ENCODE peak calls at places on chromosomes 3 and 15, in seven cellular contexts. L, W, V, R, F, K and S are unnamed samples.
A peak's percentile ranks its signal among the peaks of the same experiment; 100 is the strongest.

GRCh38 chr15:85689729-85690128 is 105.0 kb downstream of the KLHL25 start:
- DNase-seq in W (peak; percentile 56), F (peak; percentile 49), K (no peak), L (peak; percentile 64), V (peak; percentile 43), R (peak; percentile 60), S (no peak)

GRCh38 chr3:123478314-123478713 is 29.4 kb upstream of the ADCY5 start:
- DNase-seq in V (no peak), K (no peak), F (no peak), L (no peak), W (no peak), R (no peak), S (no peak)

GRCh38 chr15:84685304-84685703 is 27.3 kb upstream of the NMB start:
- DNase-seq in W (peak; percentile 13), L (peak; percentile 87), R (no peak), F (peak; percentile 91), K (peak; percentile 82), V (no peak), S (no peak)

GRCh38 chr3:112671930-112672715 is 31.2 kb upstream of the CCDC80 start:
- DNase-seq in K (peak; percentile 64), F (peak; percentile 92), W (no peak), R (no peak), L (peak; percentile 92), V (no peak), S (peak; percentile 84)

GRCh38 chr15:40100947-40101905 is 7.5 kb downstream of the BMF start:
- DNase-seq in L (no peak), R (no peak), W (no peak), K (no peak), V (no peak), F (no peak), S (no peak)

GRCh38 chr3:101829066-101829830 is 20.1 kb upstream of the NFKBIZ start:
- DNase-seq in R (peak; percentile 85), W (peak; percentile 66), V (no peak), L (peak; percentile 82), F (peak; percentile 70), K (no peak), S (no peak)

GRCh38 chr3:115428825-115429224 is 194.5 kb upstream of the GAP43 start:
- DNase-seq in F (peak; percentile 42), W (no peak), L (peak; percentile 37), K (peak; percentile 9), R (no peak), V (no peak), S (no peak)

GRCh38 chr3:185082149-185082548 is 70.7 kb downstream of the C3orf70 start:
- DNase-seq in F (no peak), W (no peak), R (no peak), V (no peak), K (no peak), L (no peak), S (peak; percentile 19)

GRCh38 chr3:99950921-99951320 is 133.3 kb downstream of the CMSS1 start:
- DNase-seq in L (no peak), W (no peak), F (no peak), K (no peak), R (no peak), V (no peak), S (no peak)

GRCh38 chr15:99578809-99579208 is 13.0 kb downstream of the MEF2A start:
- DNase-seq in L (no peak), V (no peak), W (no peak), K (no peak), F (no peak), R (no peak), S (no peak)

GRCh38 chr3:36591959-36592358 is 172.4 kb downstream of the DCLK3 start:
- DNase-seq in F (peak; percentile 28), K (peak; percentile 6), L (peak; percentile 33), R (no peak), V (no peak), W (no peak), S (peak; percentile 10)

GRCh38 chr15:68580026-68580882 is 1.5 kb downstream of the CORO2B start:
- DNase-seq in K (no peak), F (no peak), R (no peak), L (peak; percentile 41), V (no peak), W (no peak), S (no peak)

GRCh38 chr3:23992051-23992628 is 47.1 kb downstream of the NR1D2 start:
- DNase-seq in F (no peak), R (no peak), L (peak; percentile 53), V (no peak), K (no peak), W (no peak), S (no peak)

GRCh38 chr15:27328616-27329015 is 357.6 kb downstream of the GABRG3 start:
- DNase-seq in K (no peak), R (no peak), W (no peak), L (peak; percentile 1), V (no peak), F (no peak), S (no peak)

GRCh38 chr15:42582569-42583235 is 7.3 kb downstream of the STARD9 start:
- DNase-seq in L (no peak), W (no peak), V (no peak), F (no peak), K (no peak), R (no peak), S (no peak)

GRCh38 chr3:154018100-154018696 is 103.0 kb upstream of the ARHGEF26 start:
- DNase-seq in V (peak; percentile 1), K (peak; percentile 45), F (peak; percentile 39), L (peak; percentile 40), W (peak; percentile 19), R (no peak), S (no peak)

GRCh38 chr3:106619-107018 is 89.9 kb upstream of the CHL1 start:
- DNase-seq in V (no peak), K (no peak), R (no peak), L (no peak), F (no peak), W (no peak), S (no peak)

GRCh38 chr3:96430019-96430541 is 384.3 kb upstream of the EPHA6 start:
- DNase-seq in F (no peak), R (no peak), K (no peak), V (no peak), L (no peak), W (no peak), S (no peak)

GRCh38 chr3:163368168-163368567 is 1710.1 kb downstream of the SI start:
- DNase-seq in R (no peak), V (no peak), F (peak; percentile 28), K (peak; percentile 3), W (no peak), L (no peak), S (no peak)

DNA sequence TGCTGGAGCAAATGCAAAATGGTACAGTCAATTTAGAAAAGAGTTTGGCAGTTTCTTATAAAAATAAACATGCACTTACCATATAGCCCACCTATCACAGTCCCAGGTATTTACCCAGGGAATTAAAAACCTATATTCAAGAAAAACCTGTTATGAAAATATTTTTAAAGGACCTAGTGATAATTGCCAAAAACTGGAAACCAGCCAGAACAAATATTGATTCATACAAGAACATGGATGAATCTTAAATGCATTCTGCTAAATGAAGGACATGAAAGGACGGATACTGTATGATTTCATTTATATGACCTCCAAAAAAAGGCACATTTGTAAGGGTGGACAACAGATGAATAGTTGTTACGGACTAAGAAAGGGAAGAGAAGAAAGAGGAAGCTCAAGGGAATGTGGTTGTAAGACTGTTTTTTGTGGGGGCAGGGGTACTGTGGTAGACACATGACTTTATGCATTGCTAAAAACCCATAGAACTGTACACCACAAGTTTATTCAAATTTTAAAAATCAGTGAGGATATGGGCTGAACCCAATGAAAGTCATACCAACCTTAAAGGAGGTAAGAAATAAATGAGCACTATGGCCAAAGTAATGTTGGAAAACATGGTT is 61.0 kb downstream of the ZBBX start:
- DNase-seq in L (no peak), W (no peak), V (no peak), F (no peak), K (no peak), R (no peak), S (no peak)
- TF ChIP-seq CTCF in L (no peak), W (no peak), V (no peak), F (no peak), K (no peak), R (no peak), S (no peak)

GRCh38 chr15:90031231-90031791 is 30.2 kb downstream of the ZNF710 start:
- DNase-seq in L (peak; percentile 52), F (peak; percentile 38), K (no peak), W (peak; percentile 44), R (peak; percentile 54), V (no peak), S (no peak)
- H3K4me3 ChIP-seq in L (no peak overlapping the region), F (no peak overlapping the region), K (no peak overlapping the region), W (no peak overlapping the region), R (no peak overlapping the region), V (no peak overlapping the region), S (no peak overlapping the region)

GRCh38 chr3:132553811-132554210 is 43.3 kb upstream of the ACKR4 start:
- DNase-seq in K (no peak), R (peak; percentile 44), W (no peak), L (no peak), V (no peak), F (no peak), S (no peak)
- TF ChIP-seq CTCF in K (no peak), R (no peak), W (no peak), L (no peak), V (no peak), F (no peak), S (no peak)

GRCh38 chr15:96363692-96364091 is 33.2 kb downstream of the NR2F2 start:
- DNase-seq in L (no peak), W (no peak), R (no peak), F (no peak), K (no peak), V (no peak), S (no peak)

GRCh38 chr15:96360581-96361308 is 30.2 kb downstream of the NR2F2 start:
- DNase-seq in K (no peak), L (peak; percentile 29), W (no peak), R (no peak), V (no peak), F (no peak), S (no peak)

GRCh38 chr15:96362001-96362758 is 31.7 kb downstream of the NR2F2 start:
- DNase-seq in W (no peak), K (no peak), V (no peak), R (no peak), F (no peak), L (peak; percentile 7), S (no peak)

GRCh38 chr15:96361309-96362000 is 31.0 kb downstream of the NR2F2 start:
- DNase-seq in W (no peak), R (no peak), V (no peak), L (peak; percentile 23), K (no peak), F (no peak), S (no peak)

DNA sequence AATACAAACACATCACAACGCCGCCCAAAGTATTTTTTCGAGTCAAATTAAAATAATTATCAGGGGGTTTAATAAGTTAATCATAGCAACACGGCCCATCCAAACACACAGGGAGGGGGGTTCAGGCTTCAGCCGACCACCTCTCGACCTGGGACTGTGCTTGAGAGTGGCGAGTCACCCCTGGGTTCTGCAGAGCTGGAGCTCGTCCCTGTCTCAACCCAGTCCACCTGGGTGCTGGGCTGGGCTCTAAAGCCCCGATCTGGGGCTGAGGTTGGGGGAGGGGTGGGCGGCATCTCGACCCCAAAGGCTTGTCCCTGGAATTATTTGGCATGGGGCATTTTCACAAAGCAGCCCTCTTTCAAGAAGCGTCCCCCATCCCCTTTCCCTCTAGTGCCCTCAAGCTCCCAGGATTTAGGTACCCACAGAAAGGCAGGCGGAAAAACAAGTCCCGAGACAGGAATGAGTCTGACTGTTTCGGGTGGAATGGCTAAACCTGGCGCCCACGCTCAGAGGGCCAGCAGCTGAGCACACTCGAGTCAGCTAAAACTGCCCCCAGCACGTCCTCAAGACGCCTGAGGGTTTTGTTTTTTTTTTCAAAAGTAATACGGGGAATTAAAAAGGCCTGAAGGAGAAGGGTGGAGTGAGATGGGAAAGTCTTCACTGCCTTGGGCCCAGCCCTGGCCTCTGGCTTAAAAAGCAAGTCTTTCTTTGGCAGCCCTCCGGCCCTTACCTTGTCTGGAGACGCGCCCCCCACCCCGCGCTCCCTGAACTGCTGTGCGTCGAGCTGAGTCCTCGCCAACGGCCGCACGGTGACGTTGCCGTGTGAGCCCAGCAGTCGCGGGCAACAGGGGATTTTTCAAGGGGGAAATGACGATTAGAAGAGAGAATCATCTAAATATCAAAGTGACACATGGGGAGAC is 32.5 kb downstream of the NR2F2 start:
- DNase-seq in V (no peak), R (no peak), K (no peak), F (no peak), L (peak; percentile 58), W (no peak), S (no peak)
- H3K4me3 ChIP-seq in V (no peak overlapping the region), R (no peak overlapping the region), K (no peak overlapping the region), F (no peak overlapping the region), L (no peak overlapping the region), W (no peak overlapping the region), S (no peak overlapping the region)